ENCODE peak calls at places on chromosomes 6 and 20, in five cellular contexts. Z, W, F, T and N are unnamed samples.

GRCh38 chr6:87755697-87756671 is 54.0 kb upstream of the AKIRIN2 start:
- DNase-seq in Z (no peak), W (peak), F (no peak), T (no peak), N (peak)

GRCh38 chr6:718345-718744 is 25.4 kb upstream of the EXOC2 start:
- DNase-seq in Z (no peak), W (no peak), F (no peak), T (no peak), N (no peak)

GRCh38 chr6:3882865-3883264 is 33.7 kb downstream of the FAM50B start:
- DNase-seq in Z (no peak), W (no peak), F (no peak), T (no peak), N (peak)

GRCh38 chr6:39444479-39445019 is 122.0 kb upstream of the KCNK16 start:
- DNase-seq in Z (no peak), W (no peak), F (no peak), T (no peak), N (no peak)

GRCh38 chr6:89368107-89368506 is 15.6 kb upstream of the UBE2J1 start:
- DNase-seq in Z (peak), W (peak), F (peak), T (no peak), N (peak)

GRCh38 chr6:109788687-109789086 is 97.6 kb downstream of the FIG4 start:
- DNase-seq in Z (no peak), W (no peak), F (no peak), T (no peak), N (peak)

GRCh38 chr6:77979204-77979603 is 326.4 kb downstream of the MEI4 start:
- DNase-seq in Z (no peak), W (no peak), F (no peak), T (no peak), N (no peak)

GRCh38 chr6:134419717-134420116 is 101.8 kb upstream of the SGK1 start:
- DNase-seq in Z (no peak), W (no peak), F (no peak), T (no peak), N (peak)

GRCh38 chr6:75483136-75483952 is 10.3 kb downstream of the FILIP1 start:
- DNase-seq in Z (no peak), W (no peak), F (no peak), T (no peak), N (no peak)

GRCh38 chr20:25460591-25461280 is 53.3 kb downstream of the GINS1 start:
- DNase-seq in Z (no peak), W (no peak), F (no peak), T (no peak), N (no peak)

GRCh38 chr20:57856658-57857057 is 146.8 kb upstream of the PMEPA1 start:
- DNase-seq in Z (no peak), W (no peak), F (no peak), T (no peak), N (no peak)

GRCh38 chr6:29941006-29941405 is 1.3 kb upstream of the HLA-A start:
- DNase-seq in Z (peak), W (no peak), F (no peak), T (no peak), N (no peak)

GRCh38 chr6:41053056-41053455 is at the start of gene APOBEC2:
- DNase-seq in Z (no peak), W (no peak), F (no peak), T (no peak), N (no peak)

GRCh38 chr20:45174434-45175364 is at the start of gene PI3:
- DNase-seq in Z (no peak), W (no peak), F (no peak), T (peak), N (no peak)

GRCh38 chr20:11054266-11055025 is 380.6 kb upstream of the JAG1 start:
- DNase-seq in Z (no peak), W (no peak), F (no peak), T (no peak), N (no peak)

GRCh38 chr6:66896415-66896814 is 1189.4 kb upstream of the EYS start:
- DNase-seq in Z (no peak), W (no peak), F (no peak), T (peak), N (no peak)

GRCh38 chr20:35329435-35330139 is 37.4 kb upstream of the FAM83C start:
- DNase-seq in Z (peak), W (no peak), F (no peak), T (no peak), N (no peak)

GRCh38 chr20:63521602-63522001 is 1.0 kb downstream of the PPDPF start:
- DNase-seq in Z (peak), W (no peak), F (no peak), T (peak), N (no peak)

GRCh38 chr6:131958551-131959470 is 7.6 kb upstream of the CCN2 start:
- DNase-seq in Z (no peak), W (no peak), F (no peak), T (no peak), N (peak)

GRCh38 chr20:24465730-24466129 is 3.7 kb upstream of the SYNDIG1 start:
- DNase-seq in Z (no peak), W (no peak), F (no peak), T (no peak), N (peak)

GRCh38 chr6:8707956-8708772 is 272.8 kb upstream of the SLC35B3 start:
- DNase-seq in Z (no peak), W (no peak), F (no peak), T (no peak), N (peak)

GRCh38 chr20:18466574-18466893 is 296 bp downstream of the DZANK1 start:
- DNase-seq in Z (no peak), W (no peak), F (no peak), T (no peak), N (no peak)

GRCh38 chr20:46923550-46923949 is 28.9 kb downstream of the EYA2 start:
- DNase-seq in Z (no peak), W (no peak), F (no peak), T (no peak), N (no peak)